ENCODE peak calls at places on chromosome 22, in six cellular contexts. Q, D, X, W, A and G are unnamed samples.

GRCh38 chr22:25364736-25365241 is 145.3 kb downstream of the CRYBB2 start:
- DNase-seq in X (no peak), Q (no peak), A (no peak), W (no peak), D (peak; percentile 4), G (peak; percentile 61)

GRCh38 chr22:22201185-22201924 is 43.2 kb upstream of the VPREB1 start:
- DNase-seq in Q (no peak), D (peak; percentile 41), X (peak; percentile 49), W (peak; percentile 38), A (peak; percentile 15), G (no peak)

GRCh38 chr22:46766611-46767010 is 4.2 kb downstream of the TBC1D22A start:
- DNase-seq in X (no peak), A (no peak), D (no peak), Q (no peak), W (no peak), G (no peak)

GRCh38 chr22:27456696-27457503 is 344.7 kb downstream of the MN1 start:
- DNase-seq in Q (no peak), A (peak; percentile 29), W (no peak), D (no peak), X (no peak), G (peak; percentile 4)

GRCh38 chr22:48089601-48090331 is 1327.3 kb downstream of the TBC1D22A start:
- DNase-seq in W (peak; percentile 61), D (peak; percentile 26), X (no peak), Q (no peak), A (no peak), G (peak; percentile 88)

GRCh38 chr22:41446057-41446501 is 522 bp downstream of the TOB2 start:
- DNase-seq in D (peak; percentile 44), A (peak; percentile 6), Q (no peak), X (peak; percentile 59), W (peak; percentile 34), G (peak; percentile 83)

GRCh38 chr22:46626911-46627805 is 7.0 kb downstream of the GRAMD4 start:
- DNase-seq in W (no peak), D (no peak), A (no peak), X (peak; percentile 41), Q (no peak), G (peak; percentile 69)

GRCh38 chr22:45896961-45897538 is 79.9 kb downstream of the WNT7B start:
- DNase-seq in X (no peak), D (no peak), W (peak; percentile 6), Q (no peak), A (no peak), G (peak; percentile 63)

GRCh38 chr22:47259049-47259448 is 496.6 kb downstream of the TBC1D22A start:
- DNase-seq in X (no peak), D (no peak), A (no peak), Q (no peak), W (no peak), G (no peak)

GRCh38 chr22:50473855-50474671 is 772 bp downstream of the SBF1 start:
- DNase-seq in Q (peak; percentile 30), X (peak; percentile 60), A (peak; percentile 47), D (peak; percentile 61), W (peak; percentile 40), G (peak; percentile 82)

GRCh38 chr22:35866646-35867045 is 149.0 kb downstream of the APOL5 start:
- DNase-seq in A (no peak), W (no peak), Q (no peak), X (peak; percentile 46), D (no peak), G (no peak)

GRCh38 chr22:25895678-25896077 is 153.7 kb downstream of the MYO18B start:
- DNase-seq in W (no peak), A (no peak), D (no peak), X (no peak), Q (no peak), G (no peak)

GRCh38 chr22:39652990-39653786 is 82.6 kb downstream of the CACNA1I start:
- DNase-seq in X (no peak), Q (no peak), W (no peak), A (no peak), D (no peak), G (no peak)

GRCh38 chr22:48566741-48567140 is 1260.9 kb downstream of the BRD1 start:
- DNase-seq in A (no peak), Q (no peak), D (no peak), W (no peak), X (no peak), G (peak; percentile 50)

GRCh38 chr22:44151661-44152060 is 29.1 kb upstream of the PARVG start:
- DNase-seq in W (no peak), A (no peak), Q (no peak), X (no peak), D (no peak), G (no peak)

GRCh38 chr22:22030493-22031182 is 48.1 kb upstream of the TOP3B start:
- DNase-seq in W (peak; percentile 25), Q (no peak), X (no peak), A (peak; percentile 9), D (no peak), G (no peak)

GRCh38 chr22:39818050-39818449 is 75.5 kb downstream of the ENTHD1 start:
- DNase-seq in X (no peak), D (no peak), Q (no peak), W (no peak), A (no peak), G (no peak)

DNA sequence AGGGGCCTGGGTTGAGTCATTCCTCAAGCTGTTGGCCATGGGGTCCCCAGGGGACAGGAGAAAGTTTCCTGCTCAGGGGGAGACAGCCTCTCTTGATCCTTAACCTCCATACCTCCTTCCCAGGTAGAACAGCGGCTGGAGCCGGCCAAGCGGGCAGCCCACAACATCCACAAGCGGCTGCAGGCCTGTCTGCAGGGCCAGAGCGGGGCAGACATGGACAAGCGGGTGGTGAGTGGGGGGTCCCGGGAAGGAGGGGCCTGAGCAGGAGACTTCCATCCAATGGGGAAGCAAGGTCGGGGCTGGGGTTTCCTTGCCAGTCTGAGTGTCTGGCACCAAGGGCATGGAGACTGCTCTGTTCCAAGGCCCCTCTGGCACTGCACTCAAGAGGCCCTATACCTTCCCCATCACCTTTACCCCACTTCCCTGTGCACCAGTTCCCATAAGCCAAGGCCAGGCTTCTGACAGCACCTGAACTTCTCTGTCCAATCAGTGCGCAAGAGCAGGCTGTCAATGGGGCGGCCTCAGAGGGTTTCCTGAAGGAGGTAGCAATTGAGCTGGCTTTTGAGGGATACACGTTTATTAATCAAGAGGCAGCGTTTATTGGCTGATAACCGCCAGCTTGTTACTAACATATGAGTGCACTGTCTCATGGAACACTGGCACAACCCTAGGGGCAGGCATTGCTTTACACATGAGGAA is 1.9 kb downstream of the SH3BP1 start:
- DNase-seq in W (no peak), A (no peak), Q (no peak), D (no peak), X (no peak), G (no peak)
- H3K4me1 ChIP-seq in W (no peaks in the 10 kb centered on the region), A (peaks cover 2% of the 10 kb centered on the region), Q (peaks cover 58% of the 10 kb centered on the region), D (peaks cover 35% of the 10 kb centered on the region), X (peaks cover 8% of the 10 kb centered on the region), G (peaks cover 14% of the 10 kb centered on the region)

DNA sequence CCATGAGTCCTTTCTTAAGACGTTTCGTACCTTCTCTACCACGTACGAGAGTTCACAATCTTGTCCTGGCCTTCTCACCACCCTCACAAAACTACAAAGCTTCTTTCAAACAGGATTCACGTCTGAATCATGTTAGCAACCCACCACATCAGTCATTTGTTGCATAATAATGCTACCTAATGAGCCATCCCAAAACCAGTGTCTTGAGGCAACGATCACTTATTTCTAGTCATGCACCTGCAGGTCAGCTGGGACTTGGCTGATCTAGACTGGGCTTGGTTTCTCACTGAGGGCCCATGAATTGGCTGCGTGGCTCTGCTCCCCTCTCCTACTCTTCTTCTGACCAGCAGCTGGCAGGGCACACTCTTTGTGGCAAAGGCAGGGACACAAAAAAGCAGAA is 28.3 kb downstream of the LARGE1 start:
- DNase-seq in Q (no peak), W (no peak), A (no peak), X (no peak), D (no peak), G (no peak)
- H3K27ac ChIP-seq in Q (no peak overlapping the region), W (no peak overlapping the region), A (no peak overlapping the region), X (no peak overlapping the region), D (no peak overlapping the region), G (no peak overlapping the region)

GRCh38 chr22:20663137-20663828 is 110.6 kb upstream of the SERPIND1 start:
- DNase-seq in X (no peak), W (no peak), D (no peak), A (no peak), Q (no peak), G (no peak)

GRCh38 chr22:20671409-20672081 is 102.4 kb upstream of the SERPIND1 start:
- DNase-seq in X (no peak), W (no peak), Q (no peak), D (no peak), A (no peak), G (no peak)

GRCh38 chr22:20663941-20664593 is 109.8 kb upstream of the SERPIND1 start:
- DNase-seq in D (no peak), W (no peak), X (no peak), A (no peak), Q (no peak), G (no peak)

GRCh38 chr22:20664594-20664959 is 109.3 kb upstream of the SERPIND1 start:
- DNase-seq in W (no peak), A (no peak), X (no peak), Q (no peak), D (no peak), G (no peak)

DNA sequence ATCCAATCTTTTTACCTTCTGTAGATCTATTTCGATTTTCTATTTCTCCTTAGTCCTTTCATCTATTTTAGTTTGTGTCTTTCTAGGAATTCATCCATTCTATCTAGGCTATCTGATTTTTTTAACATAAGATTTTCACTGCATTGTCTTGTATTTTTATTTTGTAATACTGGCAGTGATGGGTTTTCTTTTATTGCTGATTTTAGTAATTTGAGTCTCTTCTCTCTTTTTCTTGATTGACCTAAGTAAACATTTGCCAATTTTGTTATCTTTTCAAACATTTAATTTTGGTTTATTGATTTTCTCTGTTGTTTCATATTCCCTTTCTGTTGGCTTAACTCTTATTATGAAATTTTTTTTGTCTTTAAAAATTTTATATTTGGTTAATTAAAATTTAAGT is 107.4 kb upstream of the SERPIND1 start:
- DNase-seq in X (no peak), Q (no peak), A (no peak), W (no peak), D (no peak), G (no peak)
- H3K4me1 ChIP-seq in X (no peaks in the 10 kb centered on the region), Q (no peaks in the 10 kb centered on the region), A (no peaks in the 10 kb centered on the region), W (no peaks in the 10 kb centered on the region), D (no peaks in the 10 kb centered on the region), G (no peaks in the 10 kb centered on the region)

GRCh38 chr22:24244144-24244787 is 616 bp downstream of the GGT5 start:
- DNase-seq in D (peak; percentile 31), A (peak; percentile 56), Q (no peak), W (peak; percentile 32), X (no peak), G (peak; percentile 85)

GRCh38 chr22:24247011-24247507 is 2.2 kb upstream of the GGT5 start:
- DNase-seq in D (no peak), Q (no peak), X (no peak), A (no peak), W (no peak), G (no peak)

DNA sequence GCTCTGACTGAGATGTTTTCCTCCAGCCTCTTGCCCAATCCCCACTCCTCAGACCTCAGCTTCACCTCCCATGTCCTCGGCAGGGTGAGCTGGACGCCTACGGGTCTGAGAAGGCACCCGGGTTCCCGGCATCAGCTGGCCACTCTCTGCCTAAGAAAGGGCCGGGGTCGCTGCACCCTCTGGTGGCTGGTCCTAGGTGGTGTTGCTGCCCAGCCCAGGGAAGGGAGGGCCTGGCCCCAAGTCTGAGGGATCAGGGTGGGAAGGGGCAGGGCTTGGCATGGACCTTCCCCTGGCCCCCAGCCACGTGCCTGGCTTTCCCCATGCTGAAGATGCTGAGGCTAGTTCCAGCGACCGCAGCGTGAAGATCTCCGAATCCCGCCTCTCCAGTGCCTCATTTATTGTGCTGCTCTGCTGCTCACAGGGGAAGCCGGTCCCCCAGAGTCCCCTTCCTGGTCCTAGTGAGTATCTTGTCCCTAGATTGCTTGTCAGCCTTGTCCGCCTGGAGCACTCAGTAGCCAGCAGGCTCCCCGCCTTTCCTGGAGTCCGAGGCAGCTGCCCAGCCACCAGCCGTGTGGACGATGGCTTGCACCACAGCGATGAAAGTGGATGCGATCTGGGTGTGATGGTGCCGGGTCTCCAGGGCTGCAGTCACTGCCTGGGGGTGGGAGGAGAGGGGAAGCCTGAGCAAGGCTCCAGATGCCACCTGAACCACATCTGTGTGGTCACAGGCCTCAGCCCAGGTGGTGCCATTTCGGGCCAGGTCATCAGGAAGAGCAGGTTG is 2.9 kb upstream of the GGT5 start:
- DNase-seq in W (peak; percentile 93), A (peak; percentile 81), X (peak; percentile 89), Q (peak; percentile 50), D (peak; percentile 91), G (peak; percentile 98)
- H3K27ac ChIP-seq in W (peak overlapping the region; percentile 30), A (peak overlapping the region; percentile 0), X (no peak overlapping the region), Q (no peak overlapping the region), D (peak overlapping the region; percentile 32), G (no peak overlapping the region)